ENCODE peak calls at places on chromosomes 5 and 9, in seven cellular contexts. B is SK-N-SH, G is Karpas-422, D is stomach, H is AG04450, A is cardiac muscle cell, K is neural progenitor cell. C is an unnamed sample.

GRCh38 chr5:62931081-62931480 is 352.5 kb downstream of the LRRC70 start:
- DNase-seq in B (no peak), G (no peak), D (no peak), H (no peak), A (no peak), K (no peak), C (no peak)

GRCh38 chr5:24365406-24365805 is 279.4 kb downstream of the CDH10 start:
- DNase-seq in B (no peak), G (no peak), D (no peak), H (no peak), A (no peak), K (no peak), C (no peak)

GRCh38 chr9:69984831-69985230 is 58.8 kb upstream of the MAMDC2 start:
- DNase-seq in B (no peak), G (no peak), D (no peak), H (no peak), A (no peak), K (no peak), C (no peak)

GRCh38 chr9:81083062-81083461 is 606.3 kb downstream of the TLE1 start:
- DNase-seq in B (peak; percentile 3), G (no peak), D (no peak), H (peak; percentile 11), A (peak; percentile 21), K (peak; percentile 63), C (no peak)

GRCh38 chr5:91281409-91281808 is 101.7 kb downstream of the ARRDC3 start:
- DNase-seq in B (no peak), G (no peak), D (no peak), H (no peak), A (peak; percentile 69), K (no peak), C (no peak)

GRCh38 chr9:125732562-125732961 is 14.6 kb upstream of the PBX3 start:
- DNase-seq in B (no peak), G (no peak), D (no peak), H (no peak), A (no peak), K (peak; percentile 57), C (no peak)

GRCh38 chr9:84166828-84167400 is 173.6 kb downstream of the SLC28A3 start:
- DNase-seq in B (no peak), G (no peak), D (no peak), H (no peak), A (no peak), K (no peak), C (no peak)

GRCh38 chr5:172634106-172634899 is 6.8 kb upstream of the NEURL1B start:
- DNase-seq in B (no peak), G (no peak), D (no peak), H (no peak), A (no peak), K (no peak), C (no peak)

DNA sequence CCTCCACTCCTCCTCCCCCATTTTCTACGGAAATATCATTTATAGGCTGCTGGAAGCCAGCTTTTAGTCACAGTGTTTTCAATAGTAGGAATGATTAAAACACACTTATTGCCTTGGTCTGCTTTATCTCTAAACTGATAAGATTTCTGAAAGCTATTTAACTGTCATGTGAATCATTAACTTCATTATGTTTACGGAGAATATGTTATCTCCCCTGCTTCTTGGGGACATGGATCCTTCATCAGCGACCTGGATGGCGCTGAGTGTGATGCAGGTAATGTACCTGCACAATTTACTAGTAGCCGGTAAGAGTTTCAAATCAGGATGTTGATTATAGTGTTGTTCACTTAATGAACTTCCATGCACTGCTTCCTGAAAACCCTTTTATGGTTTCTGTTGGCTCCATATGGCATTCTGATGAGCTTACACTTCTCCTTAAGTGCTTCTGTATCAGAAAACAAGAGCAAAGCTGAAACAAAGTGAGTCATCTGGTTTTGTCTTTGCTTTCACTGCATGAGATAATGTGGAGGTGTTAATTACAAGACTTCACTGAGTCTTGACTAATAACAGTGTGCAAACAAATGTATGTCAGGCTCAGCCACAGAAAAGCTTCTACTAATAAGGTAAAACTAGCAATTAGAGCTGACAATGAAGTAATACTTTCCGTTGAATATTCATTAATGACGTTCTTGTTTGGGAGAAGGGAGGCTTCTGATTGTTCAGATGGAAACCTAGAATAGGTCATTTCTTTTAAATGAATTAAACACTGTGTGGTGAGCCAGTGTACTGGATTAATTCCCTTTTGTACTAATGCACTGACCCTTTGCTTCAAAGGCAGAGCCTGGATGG is 162.4 kb upstream of the ZNF608 start:
- DNase-seq in B (peak; percentile 60), G (no peak), D (peak; percentile 52), H (no peak), A (peak; percentile 59), K (peak; percentile 36), C (no peak)
- H3K4me3 ChIP-seq in B (no peak overlapping the region), G (no peak overlapping the region), D (no peak overlapping the region), H (no peak overlapping the region), A (no peak overlapping the region), K (no peak overlapping the region), C (no peak overlapping the region)

GRCh38 chr9:120966005-120966369 is 39.4 kb upstream of the TRAF1 start:
- DNase-seq in B (no peak), G (no peak), D (no peak), H (no peak), A (no peak), K (no peak), C (no peak)
- H3K27ac ChIP-seq in B (no peak overlapping the region), G (no peak overlapping the region), D (peak overlapping the region; percentile 43), H (no peak overlapping the region), A (no peak overlapping the region), K (peak overlapping the region; percentile 69), C (no peak overlapping the region)

DNA sequence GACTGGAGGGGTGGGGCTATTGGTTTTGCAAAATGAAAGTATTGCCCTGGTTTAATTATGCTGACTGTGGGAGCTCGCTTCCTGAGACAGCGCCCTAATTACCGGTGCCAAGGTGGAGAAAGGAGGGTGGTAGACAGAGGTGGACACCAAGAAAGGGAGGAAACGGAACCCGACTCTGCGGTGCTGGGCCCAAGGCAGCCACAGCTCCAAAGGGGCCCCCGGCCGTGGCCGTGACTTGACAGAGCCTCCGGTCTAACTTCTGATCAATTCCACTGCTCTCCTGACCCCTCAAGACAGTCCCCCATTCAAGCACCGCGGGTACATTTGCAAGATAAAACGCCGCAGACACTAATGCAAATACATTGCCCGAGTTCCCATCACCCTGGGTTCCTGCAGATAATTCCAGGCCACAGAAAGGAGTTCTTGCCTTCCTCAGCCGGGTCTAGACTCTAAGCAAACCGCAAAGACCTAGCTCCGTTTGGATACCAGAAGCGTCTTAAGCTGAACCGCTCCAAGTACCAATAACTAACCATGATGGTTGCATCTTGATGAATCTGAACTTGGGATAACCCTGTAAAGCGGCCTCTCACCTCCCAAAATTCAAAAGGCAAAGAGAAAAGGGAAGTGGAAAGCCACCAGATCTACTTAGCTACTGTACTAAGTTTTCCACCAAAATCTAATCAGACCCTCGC is 211.0 kb downstream of the MEF2C start:
- DNase-seq in B (no peak), G (no peak), D (no peak), H (no peak), A (no peak), K (peak; percentile 50), C (no peak)
- H3K4me3 ChIP-seq in B (no peak overlapping the region), G (no peak overlapping the region), D (no peak overlapping the region), H (no peak overlapping the region), A (no peak overlapping the region), K (no peak overlapping the region), C (peak overlapping the region; percentile 31)

GRCh38 chr9:77597057-77597456 is 51.1 kb downstream of the GNA14 start:
- DNase-seq in B (no peak), G (no peak), D (no peak), H (no peak), A (peak; percentile 78), K (no peak), C (no peak)

GRCh38 chr9:77600810-77601209 is 47.3 kb downstream of the GNA14 start:
- DNase-seq in B (no peak), G (no peak), D (no peak), H (no peak), A (no peak), K (no peak), C (no peak)

GRCh38 chr9:77599492-77599891 is 48.6 kb downstream of the GNA14 start:
- DNase-seq in B (no peak), G (no peak), D (no peak), H (no peak), A (no peak), K (no peak), C (peak; percentile 52)

GRCh38 chr9:77598510-77598909 is 49.6 kb downstream of the GNA14 start:
- DNase-seq in B (no peak), G (no peak), D (no peak), H (peak; percentile 7), A (peak; percentile 90), K (no peak), C (peak; percentile 57)

DNA sequence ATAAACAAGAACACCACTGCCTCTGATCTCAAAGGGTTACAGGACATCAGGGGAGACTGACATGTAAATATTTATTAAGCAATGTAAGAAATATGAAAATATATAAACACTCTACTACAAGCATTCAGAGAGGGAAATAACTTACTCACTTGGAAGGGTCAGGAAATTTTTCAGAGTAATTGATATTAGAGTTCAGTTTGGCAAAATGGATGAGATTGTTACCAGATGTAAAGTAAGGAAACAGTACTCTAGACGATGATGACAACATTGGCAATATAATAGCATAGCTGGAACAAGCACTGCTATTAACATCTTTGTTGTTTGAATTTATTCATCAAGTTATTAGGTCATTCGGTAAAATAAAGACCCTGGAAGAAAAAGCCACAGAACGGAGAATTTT is 49.2 kb downstream of the GNA14 start:
- DNase-seq in B (no peak), G (no peak), D (no peak), H (no peak), A (peak; percentile 21), K (no peak), C (no peak)
- H3K27ac ChIP-seq in B (no peak overlapping the region), G (no peak overlapping the region), D (peak overlapping the region; percentile 42), H (no peak overlapping the region), A (no peak overlapping the region), K (no peak overlapping the region), C (peak overlapping the region; percentile 23)

GRCh38 chr5:145824040-145824439 is 11.1 kb downstream of the PRELID2 start:
- DNase-seq in B (no peak), G (no peak), D (no peak), H (no peak), A (peak; percentile 43), K (no peak), C (no peak)
- H3K4me3 ChIP-seq in B (no peak overlapping the region), G (no peak overlapping the region), D (no peak overlapping the region), H (no peak overlapping the region), A (no peak overlapping the region), K (no peak overlapping the region), C (no peak overlapping the region)

C was measured in right cardiac atrium.